ENCODE peak calls at places on chromosomes 12 and 14, in six cellular contexts. K is NAMALWA, D is CD14-positive monocyte, G is substantia nigra, C is astrocyte of the spinal cord, N is NCI-H2227 treated with DMSO at 0.1 percent for 48 hours. E is an unnamed sample.

GRCh38 chr14:68292467-68293334 is 473.1 kb downstream of the RAD51B start:
- DNase-seq in G (no peak), N (no peak), D (no peak), K (no peak), C (no peak), E (no peak)

GRCh38 chr12:11686135-11686534 is 36.7 kb downstream of the ETV6 start:
- DNase-seq in K (no peak), G (no peak), D (no peak), C (no peak), N (peak; percentile 71), E (no peak)

GRCh38 chr12:94140556-94140955 is 7.8 kb upstream of the PLXNC1 start:
- DNase-seq in C (no peak), G (no peak), K (peak; percentile 52), N (no peak), D (no peak), E (peak; percentile 29)

GRCh38 chr14:32349322-32349721 is 20.2 kb downstream of the AKAP6 start:
- DNase-seq in C (no peak), N (no peak), D (no peak), K (no peak), G (no peak), E (no peak)

GRCh38 chr12:58540480-58541299 is 379.6 kb downstream of the LRIG3 start:
- DNase-seq in C (peak; percentile 91), N (no peak), G (peak; percentile 45), K (peak; percentile 72), D (no peak), E (peak; percentile 88)

GRCh38 chr12:101407054-101407437 is 526 bp downstream of the ARL1 start:
- DNase-seq in D (peak; percentile 49), G (no peak), N (peak; percentile 39), K (peak; percentile 51), C (no peak), E (no peak)

GRCh38 chr12:126784328-126784921 is 1482.5 kb upstream of the TMEM132C start:
- DNase-seq in D (no peak), G (no peak), C (peak; percentile 26), N (no peak), K (peak; percentile 68), E (peak; percentile 77)

GRCh38 chr12:120761581-120761980 is 36.0 kb downstream of the ACADS start:
- DNase-seq in K (no peak), C (peak; percentile 83), G (no peak), N (no peak), D (no peak), E (no peak)

GRCh38 chr14:75877292-75877691 is 104.5 kb downstream of the TGFB3 start:
- DNase-seq in D (no peak), G (no peak), N (no peak), C (peak; percentile 95), K (no peak), E (peak; percentile 41)

GRCh38 chr12:26233620-26234019 is 38.2 kb downstream of the SSPN start:
- DNase-seq in D (no peak), G (no peak), K (no peak), N (no peak), C (peak; percentile 45), E (no peak)

GRCh38 chr12:52254180-52254964 is 20.1 kb upstream of the KRT86 start:
- DNase-seq in K (no peak), D (no peak), C (no peak), N (no peak), G (no peak), E (no peak)

GRCh38 chr14:68797180-68797670 is 4.4 kb upstream of the ZFP36L1 start:
- DNase-seq in N (no peak), K (no peak), C (no peak), D (no peak), G (no peak), E (no peak)

GRCh38 chr12:26271889-26272492 is 76.6 kb downstream of the SSPN start:
- DNase-seq in K (no peak), N (no peak), G (no peak), C (peak; percentile 93), D (no peak), E (peak; percentile 34)

GRCh38 chr12:49783917-49784676 is 42.7 kb downstream of the TMBIM6 start:
- DNase-seq in C (peak; percentile 53), N (peak; percentile 14), D (peak; percentile 70), K (peak; percentile 28), G (no peak), E (peak; percentile 27)

GRCh38 chr12:19388131-19388549 is 51.2 kb upstream of the AEBP2 start:
- DNase-seq in G (no peak), K (no peak), C (no peak), D (no peak), N (no peak), E (no peak)

E was measured in H4.